ENCODE peak calls at places on chromosomes 4 and X, in eight cellular contexts. I, K, W, Q, D, V, B and Y are unnamed samples.

GRCh38 chr4:100117749-100118148 is 72.5 kb downstream of the DDIT4L start:
- DNase-seq in K (peak), V (no peak), D (no peak), I (no peak), W (no peak), Q (no peak), B (no peak), Y (no peak)

GRCh38 chr4:146647615-146648383 is 9.1 kb downstream of the POU4F2 start:
- DNase-seq in V (no peak), K (no peak), Q (no peak), W (no peak), D (no peak), I (no peak), B (no peak), Y (no peak)

GRCh38 chr4:109218288-109218687 is 84.2 kb downstream of the COL25A1 start:
- DNase-seq in W (no peak), B (no peak), Q (no peak), V (no peak), K (no peak), I (no peak), D (no peak), Y (no peak)

GRCh38 chr4:47217884-47218283 is 186.5 kb downstream of the GABRB1 start:
- DNase-seq in I (no peak), V (no peak), Q (no peak), W (no peak), D (no peak), B (no peak), K (no peak), Y (no peak)

GRCh38 chr4:91935217-91935616 is 368.5 kb upstream of the GRID2 start:
- DNase-seq in V (no peak), I (no peak), K (no peak), B (peak), Q (no peak), D (no peak), W (no peak), Y (no peak)

GRCh38 chr4:123833156-123833555 is 436.6 kb downstream of the SPRY1 start:
- DNase-seq in Q (no peak), K (peak), B (no peak), I (no peak), V (no peak), W (no peak), D (no peak), Y (no peak)

GRCh38 chr4:145618912-145619638 is at the start of gene MMAA:
- DNase-seq in D (peak), K (peak), W (peak), B (peak), V (peak), I (peak), Q (peak), Y (peak)

GRCh38 chr4:152920768-152921167 is 15.4 kb upstream of the FHDC1 start:
- DNase-seq in B (no peak), I (no peak), W (no peak), V (no peak), K (no peak), Q (peak), D (no peak), Y (peak)

GRCh38 chr4:959338-960139 is 13.8 kb downstream of the DGKQ start:
- DNase-seq in V (no peak), K (no peak), Q (no peak), D (no peak), I (no peak), W (no peak), B (no peak), Y (no peak)

GRCh38 chr4:187687701-187688100 is 307.9 kb upstream of the ZFP42 start:
- DNase-seq in K (no peak), I (no peak), Q (no peak), V (no peak), W (no peak), D (no peak), B (no peak), Y (no peak)

GRCh38 chrX:29382811-29383210 is 795.6 kb downstream of the IL1RAPL1 start:
- DNase-seq in Q (no peak), K (no peak), I (no peak), B (no peak), V (no peak), D (no peak), W (no peak), Y (no peak)

GRCh38 chr4:149987330-149987751 is 90.9 kb upstream of the DCLK2 start:
- DNase-seq in D (no peak), B (no peak), I (no peak), V (no peak), K (peak), W (no peak), Q (no peak), Y (no peak)

GRCh38 chr4:153816542-153816941 is 27.7 kb upstream of the SFRP2 start:
- DNase-seq in B (no peak), Q (no peak), W (no peak), V (no peak), K (no peak), I (no peak), D (no peak), Y (no peak)

GRCh38 chrX:96689951-96690350 is 5.3 kb downstream of the DIAPH2 start:
- DNase-seq in B (no peak), D (no peak), V (no peak), I (no peak), K (no peak), W (no peak), Q (no peak), Y (no peak)

GRCh38 chrX:49001521-49002090 is 458 bp downstream of the GRIPAP1 start:
- DNase-seq in D (peak), Q (peak), K (peak), B (peak), I (peak), V (peak), W (peak), Y (peak)

GRCh38 chrX:139762400-139763183 is 54.6 kb upstream of the MCF2 start:
- DNase-seq in B (no peak), V (no peak), Q (no peak), W (no peak), D (no peak), I (no peak), K (no peak), Y (no peak)

GRCh38 chr4:38819569-38819968 is 15.0 kb upstream of the TLR1 start:
- DNase-seq in D (peak), I (no peak), K (no peak), Q (no peak), W (no peak), V (no peak), B (no peak), Y (no peak)

GRCh38 chr4:142703694-142704309 is 142.3 kb downstream of the INPP4B start:
- DNase-seq in K (peak), D (no peak), I (no peak), B (no peak), W (no peak), V (no peak), Q (no peak), Y (no peak)

GRCh38 chr4:5638316-5638715 is 70.0 kb downstream of the EVC2 start:
- DNase-seq in I (no peak), B (no peak), D (no peak), K (no peak), V (no peak), W (no peak), Q (no peak), Y (no peak)

GRCh38 chrX:15601932-15602331 is 1.2 kb upstream of the ACE2 start:
- DNase-seq in B (peak), V (no peak), D (no peak), K (no peak), I (no peak), W (no peak), Q (no peak), Y (no peak)

GRCh38 chrX:24782011-24782410 is 88.3 kb downstream of the POLA1 start:
- DNase-seq in K (no peak), I (no peak), V (no peak), B (no peak), Q (no peak), D (no peak), W (no peak), Y (no peak)

GRCh38 chr4:55027596-55027995 is 97.8 kb downstream of the KDR start:
- DNase-seq in D (no peak), K (no peak), B (no peak), V (no peak), Q (no peak), I (no peak), W (no peak), Y (no peak)

GRCh38 chrX:641671-642435 is 11.3 kb downstream of the SHOX start:
- DNase-seq in Q (no peak), I (no peak), K (no peak), D (no peak), B (no peak), V (no peak), W (no peak), Y (no peak)

GRCh38 chrX:118221733-118222132 is 105.1 kb upstream of the KLHL13 start:
- DNase-seq in W (no peak), I (no peak), V (no peak), Q (no peak), D (no peak), B (no peak), K (peak), Y (no peak)

GRCh38 chr4:47482326-47482725 is 2.7 kb upstream of the ATP10D start:
- DNase-seq in V (no peak), Q (no peak), D (no peak), W (no peak), K (peak), I (no peak), B (no peak), Y (no peak)

GRCh38 chr4:38082424-38083374 is 122.5 kb downstream of the PTTG2 start:
- DNase-seq in V (no peak), W (peak), Q (no peak), I (no peak), K (peak), D (no peak), B (no peak), Y (no peak)

GRCh38 chrX:119015407-119016242 is 41.2 kb downstream of the LONRF3 start:
- DNase-seq in W (peak), I (no peak), V (peak), D (peak), Q (peak), B (no peak), K (peak), Y (peak)

GRCh38 chr4:139175647-139176298 is 1.2 kb downstream of the ELF2 start:
- DNase-seq in K (no peak), W (no peak), Q (no peak), D (no peak), V (peak), I (no peak), B (no peak), Y (peak)

GRCh38 chr4:157204634-157205244 is 15.8 kb upstream of the GRIA2 start:
- DNase-seq in B (peak), Q (peak), K (no peak), V (peak), I (peak), W (peak), D (no peak), Y (peak)

GRCh38 chrX:14899607-14900006 is 26.4 kb downstream of the MOSPD2 start:
- DNase-seq in I (no peak), V (peak), W (peak), K (peak), B (no peak), Q (peak), D (no peak), Y (peak)

GRCh38 chrX:149982310-149982709 is 44.0 kb upstream of the EOLA2 start:
- DNase-seq in Q (no peak), V (no peak), B (peak), W (no peak), K (no peak), I (no peak), D (no peak), Y (no peak)

GRCh38 chr4:160038560-160038959 is 935.7 kb downstream of the RAPGEF2 start:
- DNase-seq in K (no peak), D (no peak), B (no peak), I (no peak), W (no peak), V (no peak), Q (no peak), Y (no peak)

GRCh38 chr4:68271851-68272756 is 26.6 kb upstream of the TMPRSS11B start:
- DNase-seq in I (no peak), V (peak), D (no peak), B (peak), K (peak), Q (peak), W (peak), Y (peak)

GRCh38 chr4:10579700-10580099 is 104.9 kb downstream of the CLNK start:
- DNase-seq in D (no peak), W (no peak), K (no peak), V (no peak), I (no peak), Q (no peak), B (no peak), Y (no peak)

GRCh38 chr4:581753-582361 is 5.8 kb upstream of the TMEM271 start:
- DNase-seq in Q (no peak), V (no peak), D (no peak), I (no peak), B (peak), K (no peak), W (no peak), Y (no peak)

GRCh38 chr4:140286503-140286902 is 86.9 kb upstream of the SCOC start:
- DNase-seq in K (no peak), W (no peak), Q (no peak), V (no peak), D (no peak), I (no peak), B (no peak), Y (no peak)

GRCh38 chr4:140281828-140282227 is 91.6 kb upstream of the SCOC start:
- DNase-seq in B (no peak), V (no peak), W (no peak), Q (no peak), I (no peak), D (no peak), K (peak), Y (no peak)

GRCh38 chr4:140289486-140289885 is 84.0 kb upstream of the SCOC start:
- DNase-seq in Q (no peak), D (no peak), V (no peak), K (no peak), I (no peak), W (no peak), B (no peak), Y (no peak)

GRCh38 chr4:140284449-140284848 is 89.0 kb upstream of the SCOC start:
- DNase-seq in I (no peak), Q (no peak), D (no peak), W (no peak), V (no peak), K (no peak), B (no peak), Y (no peak)
- TF ChIP-seq MAX in I (no peak), Q (no peak), D (no peak), W (no peak), V (no peak), K (no peak), B (no peak), Y (no peak)

GRCh38 chrX:31593353-31593752 is 521.5 kb upstream of the FTHL17 start:
- DNase-seq in I (no peak), K (no peak), D (no peak), B (no peak), Q (no peak), V (no peak), W (no peak), Y (no peak)
- TF ChIP-seq POLR2A in I (no peak), K (no peak), D (no peak), B (no peak), Q (no peak), V (no peak), W (no peak), Y (no peak)

GRCh38 chr4:98625399-98625798 is 33.0 kb downstream of the TSPAN5 start:
- DNase-seq in B (no peak), W (no peak), Q (no peak), V (no peak), K (peak), I (no peak), D (no peak), Y (no peak)

GRCh38 chr4:98625920-98626319 is 32.5 kb downstream of the TSPAN5 start:
- DNase-seq in B (no peak), W (no peak), V (no peak), K (no peak), D (no peak), I (no peak), Q (no peak), Y (peak)

GRCh38 chr4:98624144-98624543 is 34.3 kb downstream of the TSPAN5 start:
- DNase-seq in D (no peak), V (no peak), I (no peak), K (no peak), Q (no peak), W (no peak), B (no peak), Y (no peak)

GRCh38 chr4:98624642-98625041 is 33.8 kb downstream of the TSPAN5 start:
- DNase-seq in I (no peak), B (no peak), D (no peak), V (no peak), Q (no peak), W (no peak), K (no peak), Y (no peak)

GRCh38 chr4:98623126-98623802 is 35.1 kb downstream of the TSPAN5 start:
- DNase-seq in Q (no peak), K (no peak), D (no peak), W (no peak), V (no peak), I (no peak), B (no peak), Y (peak)
- TF ChIP-seq MAX in Q (no peak), K (no peak), D (no peak), W (no peak), V (no peak), I (no peak), B (no peak), Y (no peak)

GRCh38 chr4:184313710-184314659 is 96.3 kb upstream of the ENPP6 start:
- DNase-seq in I (no peak), Q (peak), K (no peak), D (peak), B (no peak), W (no peak), V (no peak), Y (no peak)
- TF ChIP-seq POLR2A in I (no peak), Q (no peak), K (no peak), D (peak), B (no peak), W (no peak), V (no peak), Y (no peak)

GRCh38 chr4:180099962-180100361 is 2143.2 kb upstream of the TENM3 start:
- DNase-seq in I (no peak), W (no peak), B (no peak), Q (peak), D (no peak), K (no peak), V (no peak), Y (no peak)
- TF ChIP-seq MAX in I (no peak), W (no peak), B (no peak), Q (no peak), D (no peak), K (no peak), V (no peak), Y (no peak)

GRCh38 chrX:47482512-47483309 is at the start of gene ZNF41:
- DNase-seq in B (peak), V (peak), Q (peak), D (peak), W (peak), K (peak), I (peak), Y (peak)
- TF ChIP-seq POLR2A in B (no peak), V (peak), Q (peak), D (peak), W (peak), K (peak), I (peak), Y (no peak)

DNA sequence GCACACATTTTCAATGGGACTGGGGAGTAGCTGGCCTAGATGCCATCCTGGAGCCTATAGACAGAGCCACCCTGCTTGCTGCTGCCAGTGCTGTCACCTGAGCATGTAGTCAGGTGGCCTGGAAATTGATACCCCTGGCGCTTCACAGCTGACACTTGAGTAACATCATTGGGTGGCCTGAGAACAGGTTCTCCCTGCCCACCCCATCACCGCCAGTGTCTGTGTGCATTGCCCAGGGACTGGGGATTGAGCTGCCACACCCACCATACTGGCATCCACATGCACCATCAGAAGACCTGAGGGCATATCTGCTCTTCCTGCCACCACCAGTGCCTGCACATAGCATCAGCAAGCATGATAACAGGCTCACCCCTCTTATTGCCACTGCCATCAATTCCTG is 1142.9 kb upstream of the PABPC4L start:
- DNase-seq in Q (no peak), I (no peak), V (no peak), W (no peak), D (no peak), B (no peak), K (no peak), Y (no peak)
- TF ChIP-seq MAX in Q (no peak), I (no peak), V (no peak), W (no peak), D (no peak), B (no peak), K (no peak), Y (no peak)

GRCh38 chr4:3461515-3462291 is 1.4 kb upstream of the DOK7 start:
- DNase-seq in Q (peak), I (no peak), W (no peak), B (no peak), K (peak), V (no peak), D (no peak), Y (no peak)
- TF ChIP-seq POLR2A in Q (no peak), I (no peak), W (no peak), B (no peak), K (no peak), V (no peak), D (no peak), Y (no peak)

GRCh38 chr4:26298198-26298950 is 22.4 kb upstream of the RBPJ start:
- DNase-seq in D (no peak), I (no peak), V (no peak), W (no peak), B (no peak), K (peak), Q (no peak), Y (no peak)
- TF ChIP-seq MAX in D (no peak), I (no peak), V (no peak), W (no peak), B (no peak), K (no peak), Q (no peak), Y (no peak)